ENCODE peak calls at places on chromosomes 12 and 14, in eight cellular contexts. P is upper lobe of left lung, G is H1, S is stomach, F is suprapubic skin, K is transverse colon, D is K562, T is SK-N-SH. H is an unnamed sample.
A peak's percentile ranks its signal among the peaks of the same experiment; 100 is the strongest.

GRCh38 chr14:105087308-105087962 is 22.2 kb upstream of the GPR132 start:
- DNase-seq in G (peak; percentile 67), T (peak; percentile 74), S (peak; percentile 27), K (no peak), P (peak; percentile 34), D (no peak), F (peak; percentile 74), H (peak; percentile 80)

GRCh38 chr14:79254069-79254775 is 957.1 kb downstream of the DIO2 start:
- DNase-seq in K (no peak), G (no peak), F (no peak), D (no peak), T (no peak), P (no peak), S (no peak), H (no peak)

GRCh38 chr12:122499991-122500684 is 594 bp downstream of the ZCCHC8 start:
- DNase-seq in D (peak; percentile 62), F (peak; percentile 77), S (peak; percentile 54), K (peak; percentile 61), T (peak; percentile 68), G (peak; percentile 79), P (peak; percentile 59), H (peak; percentile 84)

GRCh38 chr14:88868558-88869159 is 44.2 kb downstream of the TTC8 start:
- DNase-seq in K (no peak), P (no peak), D (peak; percentile 5), G (no peak), S (no peak), F (no peak), T (peak; percentile 5), H (no peak)

GRCh38 chr12:115636546-115636945 is 640.9 kb downstream of the MED13L start:
- DNase-seq in K (no peak), P (no peak), S (no peak), F (no peak), D (no peak), G (no peak), T (no peak), H (no peak)

GRCh38 chr12:42039146-42039545 is 105.5 kb downstream of the GXYLT1 start:
- DNase-seq in F (no peak), T (no peak), P (no peak), S (no peak), G (no peak), K (no peak), D (peak; percentile 17), H (no peak)

GRCh38 chr12:80032967-80033366 is 66.4 kb upstream of the OTOGL start:
- DNase-seq in K (no peak), T (no peak), D (no peak), G (no peak), P (no peak), S (no peak), F (no peak), H (no peak)

GRCh38 chr12:92403210-92404175 is 257.8 kb upstream of the BTG1 start:
- DNase-seq in G (no peak), D (peak; percentile 79), P (no peak), T (no peak), F (no peak), K (peak; percentile 36), S (no peak), H (no peak)

GRCh38 chr14:103727313-103728000 is 11.8 kb downstream of the ZFYVE21 start:
- DNase-seq in K (peak; percentile 63), T (no peak), D (no peak), G (no peak), P (peak; percentile 75), S (peak; percentile 73), F (no peak), H (no peak)

GRCh38 chr12:1130571-1130970 is 139.5 kb downstream of the ERC1 start:
- DNase-seq in G (no peak), T (no peak), S (no peak), F (no peak), P (no peak), K (no peak), D (no peak), H (no peak)

GRCh38 chr14:95431199-95432145 is 85.0 kb downstream of the SYNE3 start:
- DNase-seq in G (peak; percentile 63), K (no peak), P (no peak), D (peak; percentile 37), T (peak; percentile 71), F (no peak), S (no peak), H (no peak)

GRCh38 chr12:45416161-45416560 is 200.3 kb downstream of the ANO6 start:
- DNase-seq in D (no peak), P (no peak), K (no peak), F (no peak), T (no peak), S (no peak), G (no peak), H (no peak)

GRCh38 chr12:111870216-111870615 is 28.2 kb downstream of the MAPKAPK5 start:
- DNase-seq in T (no peak), K (no peak), S (no peak), D (no peak), F (no peak), G (no peak), P (no peak), H (no peak)

GRCh38 chr12:89880695-89881350 is 172.2 kb upstream of the ATP2B1 start:
- DNase-seq in S (no peak), D (no peak), K (peak; percentile 31), T (no peak), P (no peak), G (no peak), F (no peak), H (no peak)

GRCh38 chr12:67456281-67456918 is 187.2 kb downstream of the CAND1 start:
- DNase-seq in S (no peak), F (no peak), G (no peak), K (no peak), P (no peak), D (no peak), T (peak; percentile 18), H (no peak)

DNA sequence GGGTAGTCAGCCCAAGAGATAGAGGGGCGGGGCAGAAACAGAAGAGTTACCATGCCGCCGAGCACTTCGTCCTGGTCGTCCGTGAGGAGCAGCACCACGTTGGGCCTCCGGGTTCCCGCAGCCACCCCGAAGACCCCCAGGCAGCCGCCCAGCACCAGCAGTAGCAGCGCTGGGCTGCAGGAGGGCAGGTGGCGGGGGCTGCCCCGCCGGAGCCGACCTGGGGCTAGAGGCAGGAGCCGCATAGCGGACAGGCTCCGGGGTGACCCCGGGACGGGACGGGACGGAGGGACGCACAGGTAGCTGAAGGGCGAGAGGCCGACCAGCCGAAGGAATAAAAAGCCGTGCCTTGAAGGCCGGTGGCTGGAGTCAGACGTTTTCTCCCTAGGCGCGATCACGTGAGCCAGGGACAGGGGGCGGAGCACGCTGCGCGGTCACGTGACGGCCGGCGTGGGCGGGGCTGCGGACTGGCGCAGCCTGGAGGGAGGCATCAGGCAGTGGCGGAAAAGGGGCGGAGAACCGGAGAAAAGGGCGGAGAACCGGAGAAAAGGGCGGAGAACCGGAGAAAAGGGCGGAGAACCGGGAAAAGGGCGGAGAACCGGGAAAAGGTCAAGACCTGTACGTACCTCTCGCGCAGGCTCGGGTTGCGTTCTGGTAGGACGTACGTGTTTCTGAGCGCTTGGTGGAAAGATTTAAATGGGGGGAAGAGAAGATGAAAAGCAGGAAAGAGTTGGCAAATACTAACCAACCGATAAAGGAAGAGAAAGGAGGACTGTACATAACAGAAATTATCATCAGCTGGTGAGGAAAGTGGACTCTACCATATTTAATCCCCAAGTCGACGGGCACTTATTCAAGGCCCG is at the start of gene GNS:
- DNase-seq in P (peak; percentile 97), D (peak; percentile 96), S (peak; percentile 97), K (peak; percentile 98), T (peak; percentile 99), F (peak; percentile 97), G (peak; percentile 99), H (peak; percentile 98)
- TF ChIP-seq POLR2AphosphoS5 in P (peak; percentile 91), D (peak; percentile 40), S (peak; percentile 96), K (peak; percentile 79), T (peak; percentile 74), F (peak; percentile 75), G (peak; percentile 61), H (no peak)

GRCh38 chr14:83798421-83798820 is 1731.5 kb upstream of the FLRT2 start:
- DNase-seq in K (no peak), P (no peak), T (no peak), G (no peak), F (no peak), S (no peak), D (no peak), H (no peak)

DNA sequence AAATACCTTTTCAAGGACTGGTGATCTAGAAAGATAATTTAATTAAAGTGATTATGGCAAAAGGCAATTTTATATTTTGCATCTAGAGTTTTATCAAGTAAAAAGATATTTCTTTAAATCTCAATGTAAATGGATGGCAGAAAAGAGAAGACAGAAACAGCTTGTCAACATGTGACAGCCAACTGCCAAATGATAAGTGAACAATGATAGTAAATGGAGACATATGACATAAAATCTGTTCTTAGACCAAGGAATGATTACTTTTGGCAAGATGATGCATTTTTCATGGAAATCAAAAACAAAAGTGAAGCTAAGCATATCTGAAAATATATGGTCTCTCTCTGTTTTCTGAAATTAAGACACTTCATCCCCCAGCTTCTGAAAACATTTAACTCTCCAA is 1730.7 kb upstream of the FLRT2 start:
- DNase-seq in P (no peak), G (no peak), S (no peak), T (no peak), D (no peak), F (no peak), K (no peak), H (no peak)
- TF ChIP-seq EP300 in P (no peak), G (no peak), S (no peak), T (no peak), D (no peak), F (no peak), K (no peak), H (no peak)

GRCh38 chr12:131527736-131528135 is 183.2 kb upstream of the SFSWAP start:
- DNase-seq in P (no peak), D (no peak), S (no peak), K (no peak), G (no peak), T (no peak), F (no peak), H (no peak)

GRCh38 chr12:131529196-131530040 is 181.5 kb upstream of the SFSWAP start:
- DNase-seq in G (no peak), K (no peak), T (no peak), S (no peak), F (no peak), D (peak; percentile 61), P (no peak), H (no peak)

GRCh38 chr12:131528144-131528543 is 182.7 kb upstream of the SFSWAP start:
- DNase-seq in P (no peak), S (no peak), D (no peak), G (no peak), K (no peak), T (no peak), F (no peak), H (no peak)

GRCh38 chr12:131530041-131530332 is 180.9 kb upstream of the SFSWAP start:
- DNase-seq in G (no peak), T (no peak), K (no peak), P (no peak), D (no peak), S (no peak), F (no peak), H (no peak)

GRCh38 chr12:131530427-131530826 is 180.5 kb upstream of the SFSWAP start:
- DNase-seq in D (no peak), S (no peak), G (no peak), K (no peak), P (no peak), T (no peak), F (no peak), H (no peak)
- TF ChIP-seq POLR2AphosphoS5 in D (no peak), S (no peak), G (no peak), K (no peak), P (no peak), T (no peak), F (no peak), H (no peak)

GRCh38 chr14:77421241-77421640 is 2.1 kb downstream of the NOXRED1 start:
- DNase-seq in F (no peak), K (no peak), P (no peak), D (no peak), T (no peak), G (no peak), S (no peak), H (no peak)
- TF ChIP-seq EP300 in F (no peak), K (no peak), P (no peak), D (no peak), T (no peak), G (no peak), S (no peak), H (no peak)

H was measured in sigmoid colon.